ENCODE peak calls at places on chromosomes 11 and 22, in seven cellular contexts. K, H, Q, Z, W, A and E are unnamed samples.

GRCh38 chr11:122671270-122671906 is 15.9 kb downstream of the UBASH3B start:
- DNase-seq in K (no peak), H (no peak), W (peak), A (no peak), Z (no peak), Q (no peak), E (no peak)

GRCh38 chr11:118714816-118715215 is 35.4 kb upstream of the TREH start:
- DNase-seq in K (no peak), W (no peak), Q (no peak), A (no peak), Z (no peak), H (no peak), E (no peak)

GRCh38 chr11:7595016-7595869 is 78.1 kb downstream of the CYB5R2 start:
- DNase-seq in W (no peak), K (no peak), H (no peak), Z (no peak), Q (no peak), A (no peak), E (no peak)

GRCh38 chr11:60870276-60870675 is 2.9 kb downstream of the ZP1 start:
- DNase-seq in H (no peak), W (no peak), K (no peak), A (no peak), Q (no peak), Z (peak), E (no peak)

GRCh38 chr22:44496844-44497217 is 1.2 kb downstream of the RTL6 start:
- DNase-seq in W (no peak), Q (no peak), A (no peak), Z (no peak), K (peak), H (no peak), E (no peak)

GRCh38 chr11:93738647-93739081 is 2.6 kb downstream of the TAF1D start:
- DNase-seq in W (no peak), K (no peak), Z (no peak), Q (no peak), A (no peak), H (no peak), E (no peak)

GRCh38 chr11:108239076-108239475 is 16.2 kb downstream of the ATM start:
- DNase-seq in K (no peak), Q (peak), Z (no peak), A (no peak), H (no peak), W (no peak), E (peak)

GRCh38 chr22:50314455-50315288 is 7.2 kb upstream of the PLXNB2 start:
- DNase-seq in W (no peak), A (peak), H (peak), K (no peak), Q (peak), Z (peak), E (peak)

GRCh38 chr11:43833657-43834073 is 47.0 kb upstream of the ALKBH3 start:
- DNase-seq in Z (no peak), W (peak), Q (no peak), A (no peak), H (no peak), K (no peak), E (no peak)

GRCh38 chr11:64608636-64609035 is 17.6 kb downstream of the SLC22A12 start:
- DNase-seq in A (no peak), Q (no peak), W (no peak), Z (no peak), K (no peak), H (no peak), E (no peak)

GRCh38 chr11:10322830-10323792 is 18.2 kb downstream of the ADM start:
- DNase-seq in Q (no peak), K (peak), H (peak), A (no peak), W (peak), Z (no peak), E (no peak)

GRCh38 chr22:42695294-42695693 is 25.4 kb downstream of the A4GALT start:
- DNase-seq in W (no peak), H (no peak), Z (no peak), Q (no peak), K (no peak), A (no peak), E (no peak)

GRCh38 chr11:82003024-82003423 is 730.6 kb downstream of the FAM181B start:
- DNase-seq in K (no peak), A (no peak), H (no peak), W (no peak), Q (no peak), Z (no peak), E (no peak)

GRCh38 chr11:45219411-45219810 is 66.7 kb downstream of the SYT13 start:
- DNase-seq in A (no peak), H (no peak), W (no peak), K (no peak), Z (no peak), Q (no peak), E (no peak)

GRCh38 chr11:35144811-35145210 is 5.8 kb downstream of the CD44 start:
- DNase-seq in W (peak), K (no peak), Q (no peak), Z (no peak), H (no peak), A (no peak), E (no peak)

GRCh38 chr11:72789493-72790131 is 4.2 kb downstream of the STARD10 start:
- DNase-seq in Q (no peak), H (no peak), Z (no peak), W (peak), A (no peak), K (no peak), E (no peak)

GRCh38 chr22:20429254-20430100 is 8.1 kb downstream of the SCARF2 start:
- DNase-seq in Z (peak), W (no peak), H (peak), A (peak), K (no peak), Q (peak), E (peak)

GRCh38 chr22:25492950-25493790 is 71.3 kb upstream of the GRK3 start:
- DNase-seq in Q (no peak), H (no peak), A (no peak), W (no peak), K (peak), Z (no peak), E (no peak)

GRCh38 chr11:110428956-110429613 is 663 bp upstream of the FDX1 start:
- DNase-seq in A (no peak), Z (no peak), W (no peak), Q (no peak), H (no peak), K (no peak), E (no peak)

GRCh38 chr11:70558651-70559050 is 160.3 kb downstream of the CTTN start:
- DNase-seq in A (peak), K (no peak), H (no peak), Z (no peak), W (no peak), Q (no peak), E (no peak)

GRCh38 chr11:64378335-64378884 is 19.4 kb downstream of the RPS6KA4 start:
- DNase-seq in H (no peak), K (peak), Q (no peak), A (no peak), W (no peak), Z (no peak), E (no peak)

GRCh38 chr11:93639548-93639947 is 21.9 kb upstream of the CEP295 start:
- DNase-seq in Z (no peak), A (no peak), H (no peak), W (no peak), K (no peak), Q (no peak), E (no peak)

GRCh38 chr11:44701276-44701675 is 25.5 kb upstream of the TSPAN18 start:
- DNase-seq in A (no peak), K (no peak), Q (no peak), H (no peak), W (no peak), Z (no peak), E (no peak)

GRCh38 chr11:64448599-64449380 is 89.8 kb downstream of the RPS6KA4 start:
- DNase-seq in A (peak), H (peak), K (peak), W (peak), Z (peak), Q (peak), E (peak)

GRCh38 chr11:79366218-79366617 is 74.6 kb downstream of the TENM4 start:
- DNase-seq in W (no peak), K (no peak), H (no peak), Q (no peak), A (no peak), Z (no peak), E (no peak)

GRCh38 chr11:85709983-85710382 is 24.0 kb upstream of the CCDC89 start:
- DNase-seq in A (no peak), W (no peak), H (no peak), Z (no peak), Q (no peak), K (no peak), E (no peak)